ENCODE peak calls at places on chromosomes 4 and X, in five cellular contexts. O, F, V, X and R are unnamed samples.

GRCh38 chr4:165464813-165465381 is 86.1 kb downstream of the CPE start:
- DNase-seq in V (no peak), F (no peak), O (peak), X (no peak), R (no peak)

GRCh38 chrX:10077425-10078188 is 79.2 kb upstream of the CLCN4 start:
- DNase-seq in O (peak), X (peak), V (no peak), F (no peak), R (no peak)

GRCh38 chrX:68703369-68703768 is 55.9 kb downstream of the STARD8 start:
- DNase-seq in X (no peak), F (no peak), V (no peak), O (no peak), R (no peak)

GRCh38 chr4:40897557-40898203 is 147.9 kb downstream of the NSUN7 start:
- DNase-seq in O (peak), X (peak), V (peak), F (peak), R (no peak)

GRCh38 chrX:153061732-153062131 is 5.5 kb downstream of the PNMA3 start:
- DNase-seq in O (peak), F (no peak), X (peak), V (no peak), R (no peak)

GRCh38 chr4:40990899-40991265 is 223.5 kb downstream of the APBB2 start:
- DNase-seq in X (no peak), O (peak), F (no peak), V (no peak), R (no peak)

GRCh38 chr4:173418636-173419035 is 19.7 kb upstream of the SCRG1 start:
- DNase-seq in F (no peak), O (no peak), V (no peak), X (no peak), R (no peak)

GRCh38 chr4:337932-338758 is 531 bp downstream of the ZNF141 start:
- DNase-seq in X (peak), V (peak), O (peak), F (peak), R (no peak)

GRCh38 chr4:109294006-109294405 is 8.5 kb downstream of the COL25A1 start:
- DNase-seq in V (no peak), F (no peak), X (no peak), O (peak), R (no peak)

GRCh38 chr4:16717266-16717970 is 181.0 kb downstream of the LDB2 start:
- DNase-seq in V (no peak), F (no peak), X (no peak), O (peak), R (no peak)
- H3K27ac ChIP-seq in V (no peak), F (no peak), X (no peak), O (peak), R (no peak)

DNA sequence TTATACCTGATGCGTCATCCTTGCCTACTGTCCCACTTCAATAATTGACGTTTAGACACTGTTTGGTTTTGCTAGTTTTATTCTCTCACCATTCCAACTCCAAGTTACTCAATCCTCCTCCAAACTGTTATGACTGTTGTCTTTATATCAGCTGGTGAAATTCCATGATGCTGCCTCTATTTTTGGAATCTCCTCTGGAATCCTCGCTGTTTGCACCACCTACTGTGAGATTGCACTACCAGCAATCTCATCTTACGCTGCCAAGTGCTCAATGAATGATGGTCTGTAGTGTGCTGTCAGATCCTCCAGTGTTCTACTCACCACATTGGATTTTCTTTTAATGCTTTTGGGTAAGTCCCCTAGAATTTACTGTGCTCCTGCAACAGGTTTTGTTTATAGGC is 13.2 kb upstream of the PCDH18 start:
- DNase-seq in F (no peak), O (peak), X (no peak), V (no peak), R (no peak)
- H3K27ac ChIP-seq in F (no peak), O (peak), X (no peak), V (no peak), R (no peak)

DNA sequence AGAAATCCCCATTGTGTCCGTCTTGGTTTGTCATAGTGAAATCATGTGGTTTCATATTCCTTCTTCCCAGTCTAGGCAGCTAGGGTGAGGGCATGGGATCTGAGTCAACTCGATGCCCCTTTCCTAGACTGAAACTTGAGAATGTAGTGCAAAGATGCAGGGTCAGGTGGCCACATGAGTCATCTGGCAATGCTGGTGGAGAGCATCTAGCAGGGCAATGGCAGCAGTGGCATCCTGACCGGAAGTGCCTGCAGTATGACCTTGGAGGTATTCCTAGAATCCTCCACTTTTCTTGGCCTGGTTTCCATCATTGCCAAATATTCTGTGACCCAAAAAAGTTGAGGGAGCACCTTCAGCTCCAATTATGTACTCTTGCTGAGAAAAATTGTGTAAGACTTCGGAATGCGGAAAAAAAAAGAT is 39.1 kb upstream of the TMEM184C start:
- DNase-seq in V (no peak), X (peak), F (no peak), O (peak), R (peak)
- H3K27ac ChIP-seq in V (no peak), X (peak), F (no peak), O (no peak), R (peak)

DNA sequence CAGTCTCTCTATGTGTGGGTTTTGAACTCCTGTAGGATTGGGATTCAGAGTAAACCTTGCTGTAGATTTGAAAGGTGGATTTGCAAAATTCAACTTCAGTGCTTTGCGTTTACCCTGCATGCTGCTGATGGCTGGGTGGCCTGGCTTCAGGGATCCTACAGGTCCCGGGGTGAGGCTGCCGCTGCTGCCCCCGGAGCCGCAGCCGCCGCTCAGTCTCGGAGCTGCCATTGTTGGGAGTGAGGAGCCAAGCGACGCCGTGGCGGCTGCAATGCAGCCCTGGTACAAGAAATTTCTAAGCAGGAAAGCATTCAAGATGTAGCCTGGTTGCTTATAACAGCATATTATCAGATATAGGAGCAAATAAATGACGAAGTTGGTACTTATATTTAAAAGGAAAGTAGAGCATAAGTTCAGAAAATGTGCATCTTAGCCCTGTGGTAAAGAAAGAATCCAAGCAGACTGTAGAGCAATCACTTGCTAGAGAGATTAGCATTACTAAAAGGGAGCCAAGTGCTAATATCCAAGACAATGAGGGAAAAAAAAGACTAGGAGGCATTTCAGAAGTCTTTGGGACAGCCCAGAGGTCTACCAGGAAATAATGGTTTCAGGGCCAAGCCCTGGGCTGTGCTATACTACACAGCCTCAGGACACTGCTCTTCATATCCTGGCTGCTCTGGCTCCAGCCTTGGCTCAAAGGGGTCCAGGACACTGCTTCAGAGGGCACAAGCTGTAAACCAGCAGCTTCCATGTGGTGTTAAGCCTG is 36.9 kb upstream of the CHIC1 start:
- DNase-seq in O (no peak), X (no peak), V (no peak), F (no peak), R (no peak)
- H3K27ac ChIP-seq in O (no peak), X (no peak), V (no peak), F (no peak), R (no peak)